ENCODE peak calls at places on chromosomes 12 and 14, in five cellular contexts. C is thyroid gland, W is germinal center, S is GM12865, H is mesenteric fat pad. M is an unnamed sample.

GRCh38 chr12:41605528-41606295 is 417.6 kb downstream of the PDZRN4 start:
- DNase-seq in C (no peak), W (no peak), S (peak), H (no peak), M (no peak)

GRCh38 chr14:75088566-75089373 is 19.3 kb downstream of the ZC2HC1C start:
- DNase-seq in C (peak), W (peak), S (peak), H (no peak), M (peak)

GRCh38 chr14:54420478-54421116 is 20.6 kb downstream of the CNIH1 start:
- DNase-seq in C (peak), W (no peak), S (no peak), H (no peak), M (no peak)

GRCh38 chr12:89391726-89392336 is 39.5 kb upstream of the DUSP6 start:
- DNase-seq in C (no peak), W (no peak), S (no peak), H (no peak), M (no peak)

GRCh38 chr14:23177181-23177580 is 6.3 kb downstream of the SLC7A8 start:
- DNase-seq in C (no peak), W (no peak), S (no peak), H (no peak), M (peak)

GRCh38 chr12:57418255-57418654 is 12.6 kb downstream of the R3HDM2 start:
- DNase-seq in C (no peak), W (no peak), S (no peak), H (peak), M (peak)

GRCh38 chr12:124201248-124201647 is 93.6 kb upstream of the RFLNA start:
- DNase-seq in C (no peak), W (no peak), S (no peak), H (no peak), M (no peak)

GRCh38 chr14:101665478-101666078 is 95.9 kb upstream of the PPP2R5C start:
- DNase-seq in C (no peak), W (peak), S (peak), H (no peak), M (peak)

GRCh38 chr12:78034025-78034424 is 203.3 kb downstream of the NAV3 start:
- DNase-seq in C (no peak), W (no peak), S (peak), H (no peak), M (no peak)

GRCh38 chr12:6230321-6231110 is 30.3 kb downstream of the CD9 start:
- DNase-seq in C (peak), W (peak), S (peak), H (no peak), M (peak)

M was measured in body of pancreas.